ENCODE peak calls at places on chromosomes 4 and X, in six cellular contexts. Q is A549, T is Calu3, W is RWPE2, E is AG09309, M is choroid plexus epithelial cell. D is an unnamed sample.

GRCh38 chr4:163540448-163540847 is 46.0 kb downstream of the TMA16 start:
- DNase-seq in W (no peak), Q (no peak), M (no peak), E (no peak), T (no peak), D (no peak)

GRCh38 chr4:142353149-142353738 is 492.9 kb downstream of the INPP4B start:
- DNase-seq in M (peak; percentile 86), E (peak; percentile 62), W (no peak), T (no peak), Q (peak; percentile 61), D (peak; percentile 63)

GRCh38 chrX:68940601-68941000 is 111.8 kb downstream of the EFNB1 start:
- DNase-seq in Q (no peak), E (no peak), T (no peak), M (peak; percentile 48), W (no peak), D (no peak)

GRCh38 chrX:53682885-53683555 is 3.5 kb downstream of the HUWE1 start:
- DNase-seq in E (no peak), T (peak; percentile 43), M (peak; percentile 71), W (no peak), Q (peak; percentile 79), D (no peak)

GRCh38 chrX:153469811-153470410 is 465 bp downstream of the HAUS7 start:
- DNase-seq in E (no peak), Q (no peak), W (no peak), T (peak; percentile 36), M (peak; percentile 33), D (no peak)

GRCh38 chr4:28354874-28355273 is 1494.2 kb downstream of the STIM2 start:
- DNase-seq in M (no peak), Q (no peak), E (no peak), T (no peak), W (no peak), D (no peak)

GRCh38 chrX:129540725-129541184 is 696 bp downstream of the OCRL start:
- DNase-seq in E (no peak), W (no peak), Q (peak; percentile 18), T (peak; percentile 22), M (no peak), D (no peak)

GRCh38 chrX:11470231-11470630 is 177.0 kb downstream of the AMELX start:
- DNase-seq in M (peak; percentile 89), E (peak; percentile 76), T (no peak), Q (peak; percentile 25), W (no peak), D (peak; percentile 63)

GRCh38 chr4:4884611-4885010 is 25.1 kb downstream of the MSX1 start:
- DNase-seq in M (no peak), W (no peak), T (no peak), Q (no peak), E (no peak), D (no peak)

GRCh38 chrX:17403231-17403691 is 28.3 kb downstream of the NHS start:
- DNase-seq in M (no peak), W (no peak), T (no peak), E (no peak), Q (no peak), D (no peak)

GRCh38 chr4:145840162-145840768 is 98.4 kb downstream of the ZNF827 start:
- DNase-seq in M (peak; percentile 65), T (peak; percentile 13), W (no peak), Q (peak; percentile 53), E (no peak), D (no peak)

GRCh38 chr4:128279624-128280225 is 7.9 kb downstream of the PGRMC2 start:
- DNase-seq in W (no peak), M (no peak), T (no peak), E (no peak), Q (no peak), D (no peak)

GRCh38 chr4:80731436-80731835 is 299.1 kb upstream of the BMP3 start:
- DNase-seq in M (no peak), W (no peak), T (no peak), E (no peak), Q (no peak), D (no peak)

GRCh38 chrX:49202022-49202421 is 2.0 kb upstream of the SYP start:
- DNase-seq in Q (no peak), M (no peak), W (no peak), T (no peak), E (no peak), D (no peak)

GRCh38 chrX:49197543-49198087 is 2.4 kb downstream of the SYP start:
- DNase-seq in W (no peak), M (no peak), Q (no peak), T (no peak), E (no peak), D (no peak)

GRCh38 chrX:49198540-49199314 is 1.3 kb downstream of the SYP start:
- DNase-seq in M (no peak), W (no peak), E (no peak), Q (no peak), T (no peak), D (no peak)

GRCh38 chrX:49199906-49200771 is at the start of gene SYP:
- DNase-seq in T (peak; percentile 92), Q (peak; percentile 91), W (peak; percentile 85), M (peak; percentile 90), E (peak; percentile 44), D (peak; percentile 54)

GRCh38 chrX:49199315-49199595 is 738 bp downstream of the SYP start:
- DNase-seq in M (no peak), E (no peak), T (no peak), W (no peak), Q (no peak), D (no peak)
- TF ChIP-seq CTCF in M (no peak), E (no peak), T (no peak), W (no peak), Q (no peak), D (no peak)

DNA sequence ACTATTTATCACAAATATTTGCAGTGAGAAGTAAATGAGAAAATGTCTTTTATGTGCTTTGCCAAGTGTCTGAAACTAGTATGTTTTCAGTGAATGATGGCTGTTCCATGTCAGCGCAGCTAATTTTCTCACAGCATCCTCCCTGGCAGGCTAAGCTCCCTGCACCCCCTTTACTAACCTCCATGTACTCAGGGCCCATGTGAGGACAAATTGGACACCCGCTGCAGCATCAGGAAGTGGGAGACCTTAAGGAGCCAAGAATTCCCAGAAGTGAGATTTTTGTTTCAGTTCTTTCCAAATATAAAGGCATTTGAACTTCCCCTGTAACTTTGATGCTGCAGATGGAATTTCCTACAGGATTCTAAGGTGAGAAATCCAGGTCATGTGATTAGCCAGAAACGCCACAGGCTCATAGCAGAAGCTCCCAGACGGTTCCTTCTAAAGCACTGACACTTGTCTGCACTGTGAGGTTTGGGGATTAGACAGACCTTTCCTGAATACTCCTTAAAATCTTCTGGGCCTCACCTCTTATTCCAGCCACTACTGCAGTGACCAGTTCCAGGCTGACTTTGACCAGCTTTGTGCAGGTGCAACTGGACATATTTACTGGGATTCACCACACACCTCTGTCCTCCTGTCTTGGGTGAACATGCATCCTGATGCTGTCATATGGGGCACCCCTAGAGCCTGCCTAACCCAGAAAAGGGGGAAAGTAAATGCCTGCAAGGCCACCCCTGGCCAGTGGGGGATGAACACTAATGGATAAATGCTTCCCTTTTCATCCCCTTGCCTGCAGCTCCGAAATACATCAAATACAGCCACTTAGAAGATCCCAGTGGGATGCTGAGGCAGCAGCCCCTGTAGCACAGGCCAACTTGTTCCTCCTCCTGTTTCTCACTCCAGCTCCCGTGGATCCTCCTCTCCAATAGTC is 45.9 kb downstream of the LGI2 start:
- DNase-seq in M (no peak), E (no peak), T (no peak), W (no peak), Q (no peak), D (no peak)
- TF ChIP-seq CTCF in M (peak; percentile 13), E (no peak), T (no peak), W (no peak), Q (no peak), D (no peak)

DNA sequence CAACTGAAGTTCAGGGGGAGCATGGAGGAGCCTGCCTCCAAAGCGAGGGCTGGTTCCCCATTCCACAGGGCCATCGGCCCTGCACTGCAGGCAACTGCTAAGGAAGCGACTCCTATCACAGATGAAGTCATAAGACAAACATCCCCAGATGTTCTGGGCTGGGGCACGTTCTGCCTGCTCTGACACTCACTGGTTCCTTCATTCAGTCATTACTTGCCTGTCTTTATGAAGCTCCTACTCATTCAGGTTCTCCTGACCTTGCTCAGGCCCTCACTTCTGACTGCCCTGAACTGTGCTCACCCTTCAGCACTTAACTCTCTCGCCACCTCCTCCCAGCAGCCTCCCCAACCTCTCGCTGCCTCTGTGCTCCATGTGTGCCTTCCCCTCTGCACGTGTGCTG is 2.5 kb upstream of the SLC2A9 start:
- DNase-seq in W (no peak), T (no peak), M (peak; percentile 46), E (no peak), Q (no peak), D (no peak)
- TF ChIP-seq CTCF in W (no peak), T (no peak), M (no peak), E (no peak), Q (no peak), D (no peak)

GRCh38 chr4:24809376-24809775 is 14.0 kb downstream of the SOD3 start:
- DNase-seq in E (no peak), W (no peak), T (no peak), Q (peak; percentile 13), M (peak; percentile 17), D (no peak)
- TF ChIP-seq CTCF in E (no peak), W (no peak), T (no peak), Q (no peak), M (peak; percentile 39), D (no peak)

GRCh38 chrX:135740683-135741149 is 27.3 kb downstream of the CT45A3 start:
- DNase-seq in M (peak; percentile 8), Q (peak; percentile 44), E (no peak), W (no peak), T (peak; percentile 47), D (no peak)
- TF ChIP-seq CTCF in M (peak; percentile 49), Q (peak; percentile 49), E (peak; percentile 63), W (peak; percentile 27), T (no peak), D (peak; percentile 31)

GRCh38 chr4:134906404-134907023 is 704.9 kb upstream of the PABPC4L start:
- DNase-seq in M (peak; percentile 22), E (no peak), Q (peak; percentile 10), T (peak; percentile 16), W (no peak), D (no peak)
- TF ChIP-seq CTCF in M (peak; percentile 43), E (no peak), Q (peak; percentile 32), T (no peak), W (peak; percentile 58), D (peak; percentile 13)

DNA sequence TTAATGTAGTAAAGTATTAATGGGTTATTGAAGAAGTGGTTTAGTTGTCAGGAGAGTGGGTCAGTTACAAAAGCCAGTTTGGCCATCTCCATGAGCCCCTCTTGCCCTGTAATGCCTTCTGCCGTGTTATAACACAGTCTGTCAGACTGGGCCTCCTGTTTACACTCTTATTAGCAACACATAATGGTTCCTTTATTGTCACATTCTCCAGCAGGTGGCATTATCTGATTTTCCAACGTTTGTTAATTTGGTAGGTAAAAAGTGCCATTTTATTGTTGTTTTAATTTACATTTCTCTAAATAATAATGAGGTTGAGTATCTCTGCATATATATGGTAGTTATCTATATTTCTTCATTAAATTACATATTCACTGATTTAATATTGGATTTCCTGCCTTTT is 560.8 kb downstream of the FGF13 start:
- DNase-seq in T (no peak), Q (no peak), E (no peak), W (no peak), M (no peak), D (no peak)
- TF ChIP-seq CTCF in T (no peak), Q (no peak), E (no peak), W (no peak), M (no peak), D (no peak)

DNA sequence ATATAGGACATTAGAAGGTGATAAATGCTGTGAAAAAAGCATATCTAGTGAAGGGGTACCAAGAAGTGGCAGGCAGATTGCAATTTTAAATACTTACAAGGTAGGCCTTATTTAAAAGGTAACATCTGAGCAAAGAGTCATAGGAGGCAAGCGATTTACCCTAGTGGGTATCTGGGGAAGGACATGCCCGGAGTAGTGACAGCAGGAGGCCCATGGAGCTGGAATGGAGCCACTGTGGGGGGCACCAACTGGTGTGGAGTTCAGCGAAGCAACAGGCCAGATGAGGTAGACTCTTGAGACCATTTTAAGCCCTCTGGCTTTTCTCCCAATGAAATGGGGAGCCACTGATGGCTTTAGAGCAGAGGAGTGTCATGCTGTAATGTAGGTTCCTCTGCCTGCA is 37.3 kb downstream of the SEC24D start:
- DNase-seq in E (no peak), W (no peak), T (no peak), Q (no peak), M (no peak), D (no peak)
- TF ChIP-seq CTCF in E (peak; percentile 13), W (no peak), T (no peak), Q (no peak), M (peak; percentile 22), D (no peak)

D was measured in AG09319.